ENCODE peak calls at places on chromosome 15, in nine cellular contexts. Y is RWPE2, Q is psoas muscle, I is prostate gland, K is heart left ventricle, H is left ventricle myocardium inferior, A is A673, Z is endothelial cell of umbilical vein, B is GM23248. O is an unnamed sample. For H3K27me3, the result is how much of the 10 kb centered on the place peaks cover.

GRCh38 chr15:81097893-81098280 is 36.2 kb upstream of the CFAP161 start:
- DNase-seq in Y (no peak), Q (peak), I (no peak), K (no peak), H (no peak), A (no peak), Z (no peak), B (peak), O (no peak)

GRCh38 chr15:60406513-60407124 is 8.8 kb upstream of the ANXA2 start:
- DNase-seq in Y (no peak), Q (no peak), I (no peak), K (no peak), H (no peak), A (no peak), Z (no peak), B (no peak), O (no peak)

GRCh38 chr15:73388256-73388781 is 19.6 kb upstream of the HCN4 start:
- DNase-seq in Y (peak), Q (no peak), I (no peak), K (no peak), H (no peak), A (peak), Z (no peak), B (peak), O (no peak)

GRCh38 chr15:81334768-81335447 is 11.0 kb upstream of the STARD5 start:
- DNase-seq in Y (no peak), Q (no peak), I (no peak), K (no peak), H (no peak), A (no peak), Z (no peak), B (no peak), O (no peak)

GRCh38 chr15:89450076-89451006 is 46.0 kb downstream of the RHCG start:
- DNase-seq in Y (no peak), Q (no peak), I (no peak), K (no peak), H (no peak), A (no peak), Z (no peak), B (no peak), O (no peak)

GRCh38 chr15:73530649-73531048 is 87.7 kb downstream of the REC114 start:
- DNase-seq in Y (no peak), Q (no peak), I (no peak), K (no peak), H (no peak), A (no peak), Z (no peak), B (no peak), O (no peak)

GRCh38 chr15:90412356-90413194 is 24.5 kb downstream of the IQGAP1 start:
- DNase-seq in Y (peak), Q (no peak), I (peak), K (peak), H (no peak), A (no peak), Z (peak), B (peak), O (peak)

GRCh38 chr15:85649372-85649771 is 145.4 kb downstream of the KLHL25 start:
- DNase-seq in Y (no peak), Q (no peak), I (no peak), K (peak), H (no peak), A (peak), Z (peak), B (peak), O (peak)

GRCh38 chr15:78873796-78874761 is 1.4 kb downstream of the MORF4L1 start:
- DNase-seq in Y (no peak), Q (no peak), I (no peak), K (no peak), H (no peak), A (peak), Z (no peak), B (peak), O (no peak)

GRCh38 chr15:72754096-72754495 is 29.5 kb downstream of the ADPGK start:
- DNase-seq in Y (no peak), Q (no peak), I (no peak), K (no peak), H (no peak), A (no peak), Z (no peak), B (no peak), O (no peak)

GRCh38 chr15:44015555-44015954 is 179.5 kb downstream of the FRMD5 start:
- DNase-seq in Y (no peak), Q (no peak), I (no peak), K (no peak), H (no peak), A (no peak), Z (no peak), B (no peak), O (no peak)

GRCh38 chr15:41241251-41241964 is 10.3 kb downstream of the CHP1 start:
- DNase-seq in Y (no peak), Q (no peak), I (no peak), K (peak), H (peak), A (peak), Z (peak), B (no peak), O (no peak)

GRCh38 chr15:85048430-85048829 is 66.8 kb downstream of the PDE8A start:
- DNase-seq in Y (no peak), Q (no peak), I (no peak), K (no peak), H (no peak), A (no peak), Z (peak), B (peak), O (no peak)

GRCh38 chr15:44010114-44010513 is 183.3 kb downstream of the WDR76 start:
- DNase-seq in Y (no peak), Q (no peak), I (no peak), K (no peak), H (no peak), A (no peak), Z (no peak), B (peak), O (no peak)

GRCh38 chr15:71505962-71506361 is 304.4 kb upstream of the NR2E3 start:
- DNase-seq in Y (no peak), Q (no peak), I (no peak), K (no peak), H (no peak), A (no peak), Z (no peak), B (no peak), O (no peak)

GRCh38 chr15:50068016-50068415 is 51.0 kb downstream of the ATP8B4 start:
- DNase-seq in Y (no peak), Q (no peak), I (no peak), K (no peak), H (no peak), A (no peak), Z (no peak), B (no peak), O (no peak)

GRCh38 chr15:63434567-63435219 is 53.0 kb upstream of the CA12 start:
- DNase-seq in Y (no peak), Q (no peak), I (no peak), K (no peak), H (no peak), A (no peak), Z (no peak), B (no peak), O (no peak)

GRCh38 chr15:101267320-101268104 is 9.8 kb downstream of the SELENOS start:
- DNase-seq in Y (no peak), Q (peak), I (no peak), K (peak), H (no peak), A (no peak), Z (no peak), B (peak), O (no peak)

GRCh38 chr15:46703352-46703861 is 1013.9 kb upstream of the SEMA6D start:
- DNase-seq in Y (no peak), Q (no peak), I (no peak), K (no peak), H (no peak), A (no peak), Z (no peak), B (no peak), O (no peak)

GRCh38 chr15:61731081-61731480 is 329.2 kb downstream of the VPS13C start:
- DNase-seq in Y (no peak), Q (no peak), I (no peak), K (no peak), H (no peak), A (peak), Z (no peak), B (no peak), O (no peak)
- H3K27me3 ChIP-seq in Y (under half), Q (under half), I (under half), K (under half), H (under half), A (under half), Z (under half), B (under half), O (under half)

GRCh38 chr15:87998658-87999057 is 257.9 kb downstream of the NTRK3 start:
- DNase-seq in Y (no peak), Q (no peak), I (no peak), K (no peak), H (no peak), A (no peak), Z (no peak), B (no peak), O (no peak)

GRCh38 chr15:88006146-88006545 is 250.4 kb downstream of the NTRK3 start:
- DNase-seq in Y (no peak), Q (no peak), I (no peak), K (no peak), H (no peak), A (no peak), Z (no peak), B (no peak), O (no peak)

GRCh38 chr15:88004379-88004778 is 252.2 kb downstream of the NTRK3 start:
- DNase-seq in Y (no peak), Q (no peak), I (peak), K (no peak), H (no peak), A (no peak), Z (no peak), B (no peak), O (no peak)

GRCh38 chr15:88002721-88003120 is 253.8 kb downstream of the NTRK3 start:
- DNase-seq in Y (no peak), Q (no peak), I (no peak), K (no peak), H (no peak), A (no peak), Z (no peak), B (no peak), O (no peak)

GRCh38 chr15:88003928-88004327 is 252.6 kb downstream of the NTRK3 start:
- DNase-seq in Y (no peak), Q (no peak), I (no peak), K (no peak), H (no peak), A (no peak), Z (no peak), B (no peak), O (no peak)
- H3K27ac ChIP-seq in Y (no peak), Q (no peak), I (no peak), K (no peak), H (no peak), A (no peak), Z (no peak), B (no peak), O (no peak)

DNA sequence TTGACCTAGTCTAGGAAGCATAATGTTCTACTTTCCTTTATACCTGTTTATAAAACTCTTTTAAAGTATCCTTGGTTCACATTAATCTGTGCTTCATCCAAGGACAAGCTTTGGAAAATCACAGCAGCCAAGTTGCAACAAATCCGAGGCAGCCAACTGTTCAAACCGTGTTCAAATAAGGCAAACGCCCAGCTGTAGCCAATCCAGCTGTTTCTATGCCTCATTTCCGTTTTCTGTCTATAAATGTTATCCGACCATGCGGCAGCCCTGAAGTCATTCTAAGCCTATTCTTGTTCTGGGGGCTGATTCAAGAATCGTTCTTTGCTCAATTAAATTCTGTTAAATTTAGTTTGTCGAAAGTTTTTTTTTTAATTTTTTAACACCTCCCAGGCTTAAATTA is 78.3 kb downstream of the FMN1 start:
- DNase-seq in Y (no peak), Q (no peak), I (no peak), K (no peak), H (no peak), A (peak), Z (no peak), B (peak), O (no peak)
- H3K27me3 ChIP-seq in Y (under half), Q (under half), I (under half), K (under half), H (under half), A (half or more), Z (under half), B (under half), O (under half)

DNA sequence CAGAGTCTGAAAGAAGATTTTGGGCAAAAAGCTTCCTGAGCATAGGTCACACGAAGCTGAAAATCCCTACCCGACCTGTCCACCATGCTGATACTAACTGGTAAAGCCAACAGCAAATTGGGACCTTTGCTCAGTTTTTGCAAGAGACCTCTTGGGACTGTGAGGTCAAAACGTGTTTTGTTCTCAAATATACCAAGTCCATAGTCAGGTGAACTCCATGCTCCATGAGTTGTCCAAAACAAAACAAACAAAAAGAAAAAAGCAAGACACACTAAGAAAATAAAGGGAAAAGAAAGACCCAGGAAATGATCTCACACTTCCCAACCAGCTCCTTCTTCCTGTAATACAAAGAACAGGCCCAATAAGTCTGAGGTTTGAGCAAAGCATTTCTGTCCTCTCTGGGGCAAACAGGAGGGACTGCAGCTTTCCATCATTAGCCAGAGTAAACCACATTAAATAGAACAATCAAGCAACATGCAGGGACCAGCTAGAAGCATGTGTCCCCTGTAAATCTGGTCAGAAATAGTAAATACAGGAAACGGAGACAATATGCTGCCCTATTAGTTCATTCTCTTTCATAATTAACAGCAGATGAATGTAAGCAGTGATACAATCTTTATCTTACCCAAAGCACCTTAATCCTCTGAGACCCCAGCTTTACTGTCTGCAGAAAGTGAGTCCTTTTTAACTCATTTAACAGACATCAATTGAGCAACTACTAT is 125.0 kb upstream of the LIPC start:
- DNase-seq in Y (no peak), Q (no peak), I (peak), K (no peak), H (no peak), A (peak), Z (no peak), B (peak), O (no peak)
- H3K27ac ChIP-seq in Y (peak), Q (no peak), I (peak), K (no peak), H (no peak), A (peak), Z (no peak), B (peak), O (no peak)

GRCh38 chr15:76905855-76906254 is 715 bp upstream of the SCAPER start:
- DNase-seq in Y (no peak), Q (no peak), I (no peak), K (peak), H (no peak), A (no peak), Z (no peak), B (peak), O (no peak)

GRCh38 chr15:76901965-76902364 is 3.2 kb downstream of the SCAPER start:
- DNase-seq in Y (no peak), Q (no peak), I (no peak), K (no peak), H (no peak), A (no peak), Z (no peak), B (no peak), O (no peak)

GRCh38 chr15:76903251-76903681 is 1.9 kb downstream of the SCAPER start:
- DNase-seq in Y (no peak), Q (no peak), I (no peak), K (no peak), H (no peak), A (peak), Z (peak), B (peak), O (no peak)

GRCh38 chr15:76904461-76905012 is 603 bp downstream of the SCAPER start:
- DNase-seq in Y (no peak), Q (no peak), I (peak), K (peak), H (no peak), A (peak), Z (peak), B (peak), O (no peak)

GRCh38 chr15:76905013-76905839 is at the start of gene SCAPER:
- DNase-seq in Y (peak), Q (peak), I (peak), K (peak), H (peak), A (peak), Z (peak), B (peak), O (peak)
- H3K27me3 ChIP-seq in Y (under half), Q (under half), I (under half), K (under half), H (under half), A (under half), Z (under half), B (under half), O (under half)

GRCh38 chr15:67017318-67017717 is 48.1 kb upstream of the SMAD3 start:
- DNase-seq in Y (no peak), Q (no peak), I (no peak), K (no peak), H (no peak), A (no peak), Z (no peak), B (no peak), O (no peak)
- H3K27ac ChIP-seq in Y (no peak), Q (no peak), I (no peak), K (no peak), H (no peak), A (no peak), Z (no peak), B (no peak), O (no peak)

DNA sequence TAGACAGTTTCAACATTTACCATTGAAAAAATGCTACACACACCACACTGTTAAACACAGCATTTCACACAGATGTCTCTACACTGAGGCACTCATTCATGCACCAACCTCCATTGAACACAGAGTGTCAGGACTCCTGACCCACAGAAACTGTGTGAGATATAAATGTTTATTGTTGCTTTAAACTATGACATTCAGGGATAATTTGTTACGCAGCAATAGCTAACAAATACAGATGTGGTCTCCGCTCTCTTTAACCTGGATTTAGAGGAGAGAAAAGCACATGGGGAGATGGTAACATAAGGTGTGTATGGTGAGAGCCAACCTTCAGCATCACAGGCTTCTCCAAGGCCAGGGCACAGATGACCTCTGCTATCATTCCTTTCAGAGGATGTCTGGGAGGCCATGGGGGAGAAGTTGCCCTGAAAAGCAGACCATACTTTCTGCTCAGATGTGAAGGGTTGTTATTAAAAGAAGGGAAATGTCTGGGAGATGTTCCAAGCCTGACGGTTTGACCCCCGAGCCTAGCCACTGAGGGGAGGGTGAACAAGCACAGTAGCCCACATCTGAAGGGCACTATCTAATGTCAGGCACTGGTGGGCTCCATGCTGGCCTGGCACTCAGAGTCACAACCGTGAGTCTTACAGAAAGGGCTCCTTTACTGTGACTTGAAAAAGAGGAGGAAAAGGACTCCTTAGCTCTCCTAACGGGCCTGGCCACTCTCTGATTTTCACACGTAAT is 284.5 kb upstream of the TLE3 start:
- DNase-seq in Y (no peak), Q (no peak), I (no peak), K (no peak), H (no peak), A (no peak), Z (no peak), B (no peak), O (no peak)
- H3K27me3 ChIP-seq in Y (under half), Q (under half), I (under half), K (under half), H (under half), A (under half), Z (under half), B (under half), O (under half)

DNA sequence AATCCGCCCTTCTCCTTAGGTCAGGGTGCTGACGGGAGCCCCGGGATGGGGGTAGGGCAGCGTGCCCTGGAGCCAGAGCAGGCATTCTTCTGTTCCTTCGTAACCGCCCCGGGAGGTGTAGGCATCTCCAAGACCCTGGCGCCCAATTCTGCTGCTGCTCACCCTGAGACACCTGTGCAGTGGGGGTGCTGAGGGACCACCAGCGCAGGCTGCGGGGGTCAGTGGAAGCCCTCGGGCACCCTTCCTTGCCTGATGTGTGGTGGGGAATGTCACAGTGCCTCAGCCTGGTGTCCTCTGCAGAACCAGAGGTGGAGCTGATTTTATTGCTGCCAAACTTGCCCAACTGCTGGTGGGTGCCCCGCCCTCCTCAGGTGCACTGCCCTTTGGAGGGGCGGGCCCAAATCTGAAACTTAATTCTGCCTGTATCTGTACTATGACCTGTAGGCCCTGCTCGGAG is 7.3 kb downstream of the CSK start:
- DNase-seq in Y (peak), Q (no peak), I (no peak), K (no peak), H (no peak), A (no peak), Z (no peak), B (no peak), O (no peak)
- H3K27ac ChIP-seq in Y (peak), Q (no peak), I (no peak), K (peak), H (peak), A (no peak), Z (no peak), B (no peak), O (no peak)

GRCh38 chr15:92724144-92724543 is 68.6 kb upstream of the FAM174B start:
- DNase-seq in Y (no peak), Q (no peak), I (no peak), K (no peak), H (no peak), A (no peak), Z (no peak), B (no peak), O (no peak)

DNA sequence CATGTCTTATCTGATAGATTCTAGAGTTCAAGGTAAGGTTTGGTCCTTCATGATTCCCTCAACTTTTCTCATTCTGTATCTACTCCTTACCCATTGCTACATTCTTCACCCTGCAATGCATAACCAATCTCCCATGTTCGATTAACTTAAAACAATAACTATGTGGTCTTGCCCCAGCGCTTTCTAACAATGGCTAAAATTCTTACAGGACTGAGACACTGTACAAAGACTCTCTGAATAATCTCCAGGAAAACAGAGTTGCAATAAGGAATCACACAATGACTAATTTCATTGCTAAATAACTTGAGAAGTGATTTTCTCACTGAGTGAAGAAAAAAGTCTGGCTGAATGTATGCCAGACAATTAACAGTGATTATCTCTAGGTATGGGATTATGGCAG is 69.6 kb upstream of the FAM174B start:
- DNase-seq in Y (no peak), Q (no peak), I (no peak), K (no peak), H (no peak), A (no peak), Z (no peak), B (peak), O (no peak)
- H3K27me3 ChIP-seq in Y (under half), Q (under half), I (under half), K (under half), H (under half), A (under half), Z (under half), B (under half), O (under half)